ENCODE peak calls at places on chromosomes 11 and 22, in nine cellular contexts. G is stimulated activated CD4-positive, alpha-beta T cell treated with anti-CD3 and anti-CD28 coated beads, Interleukin-4, amount 100 ng/mL, for 48 hours; I is NCI-H748 treated with DMSO at 0.1 percent for 48 hours; N is iPS DF 19.7; B is SK-MEL-5; Q is A549; Z is HTR-8/SVneo; T is GM12865; K is NCI-H510A. H is an unnamed sample.
A peak's percentile ranks its signal among the peaks of the same experiment; 100 is the strongest.

GRCh38 chr11:119993732-119994131 is 144.2 kb downstream of the TRIM29 start:
- DNase-seq in K (peak; percentile 74), N (no peak), T (no peak), Q (no peak), Z (no peak), G (no peak), I (no peak), B (no peak), H (no peak)

GRCh38 chr11:75195164-75195962 is 44.5 kb downstream of the SLCO2B1 start:
- DNase-seq in Q (no peak), Z (no peak), T (no peak), G (no peak), K (no peak), N (no peak), B (no peak), I (no peak), H (no peak)

GRCh38 chr11:71465054-71465453 is 12.1 kb downstream of the NADSYN1 start:
- DNase-seq in Q (no peak), K (no peak), N (no peak), G (no peak), Z (no peak), I (no peak), B (no peak), T (no peak), H (no peak)

GRCh38 chr22:20378110-20378509 is 15.8 kb upstream of the ZNF74 start:
- DNase-seq in K (no peak), Q (no peak), T (no peak), N (no peak), I (no peak), Z (no peak), B (no peak), G (no peak), H (no peak)

GRCh38 chr22:39815882-39816395 is 77.6 kb downstream of the ENTHD1 start:
- DNase-seq in Z (no peak), Q (no peak), B (no peak), N (no peak), G (no peak), K (no peak), T (no peak), I (no peak), H (no peak)

GRCh38 chr11:11668293-11668692 is 46.5 kb upstream of the GALNT18 start:
- DNase-seq in N (no peak), T (no peak), K (no peak), Z (no peak), Q (no peak), B (no peak), I (no peak), G (no peak), H (no peak)

GRCh38 chr22:46070215-46070721 is 80.1 kb upstream of the PPARA start:
- DNase-seq in K (no peak), Q (peak; percentile 80), Z (no peak), G (peak; percentile 19), B (no peak), N (no peak), I (peak; percentile 42), T (peak; percentile 59), H (peak; percentile 76)

GRCh38 chr11:33716236-33716635 is 15.6 kb upstream of the C11orf91 start:
- DNase-seq in Q (peak; percentile 62), N (no peak), K (no peak), I (no peak), G (no peak), Z (no peak), T (peak; percentile 55), B (peak; percentile 65), H (peak; percentile 70)

H was measured in A673.